ENCODE peak calls at places on chromosomes 3 and 15, in eight cellular contexts. L is endodermal cell, Y is RWPE2, F is AG04449, E is psoas muscle, W is esophagus muscularis mucosa, V is mammary epithelial cell, A is neural progenitor cell. B is an unnamed sample.

GRCh38 chr3:38573111-38573510 is 76.4 kb downstream of the SCN5A start:
- DNase-seq in L (no peak), Y (no peak), F (no peak), E (no peak), W (no peak), V (no peak), A (no peak), B (no peak)

GRCh38 chr15:88654430-88655102 is 15.8 kb downstream of the ISG20 start:
- DNase-seq in L (no peak), Y (peak; percentile 68), F (no peak), E (no peak), W (no peak), V (no peak), A (no peak), B (no peak)

GRCh38 chr3:63753995-63754394 is 65.1 kb upstream of the C3orf49 start:
- DNase-seq in L (no peak), Y (no peak), F (no peak), E (no peak), W (no peak), V (no peak), A (no peak), B (no peak)

GRCh38 chr3:42690766-42691680 is 5.7 kb downstream of the KLHL40 start:
- DNase-seq in L (no peak), Y (no peak), F (no peak), E (peak; percentile 43), W (no peak), V (no peak), A (no peak), B (peak; percentile 6)

GRCh38 chr3:44682182-44682896 is 30.1 kb upstream of the ZNF502 start:
- DNase-seq in L (no peak), Y (no peak), F (peak; percentile 31), E (no peak), W (no peak), V (peak; percentile 39), A (no peak), B (no peak)

GRCh38 chr3:39349080-39349479 is 19.6 kb downstream of the CCR8 start:
- DNase-seq in L (no peak), Y (no peak), F (no peak), E (no peak), W (no peak), V (no peak), A (no peak), B (no peak)

GRCh38 chr3:39065197-39065596 is 13.4 kb downstream of the WDR48 start:
- DNase-seq in L (peak; percentile 83), Y (no peak), F (no peak), E (no peak), W (no peak), V (peak; percentile 16), A (peak; percentile 69), B (no peak)

GRCh38 chr3:65406470-65406869 is 632.2 kb downstream of the MAGI1 start:
- DNase-seq in L (no peak), Y (no peak), F (no peak), E (no peak), W (no peak), V (no peak), A (no peak), B (no peak)

GRCh38 chr3:42680256-42680655 is 5.1 kb upstream of the KLHL40 start:
- DNase-seq in L (no peak), Y (no peak), F (no peak), E (no peak), W (no peak), V (peak; percentile 45), A (no peak), B (no peak)

GRCh38 chr3:60025071-60026055 is 975.5 kb upstream of the CFAP20DC start:
- DNase-seq in L (no peak), Y (no peak), F (peak; percentile 9), E (no peak), W (no peak), V (no peak), A (no peak), B (no peak)

GRCh38 chr15:34973512-34973911 is 4.0 kb upstream of the AQR start:
- DNase-seq in L (no peak), Y (no peak), F (no peak), E (no peak), W (no peak), V (no peak), A (no peak), B (no peak)

GRCh38 chr15:52738311-52738710 is 51.8 kb downstream of the ONECUT1 start:
- DNase-seq in L (no peak), Y (no peak), F (no peak), E (no peak), W (no peak), V (no peak), A (no peak), B (no peak)

GRCh38 chr15:71051539-71051938 is 63.7 kb upstream of the THSD4 start:
- DNase-seq in L (no peak), Y (no peak), F (peak; percentile 82), E (no peak), W (no peak), V (no peak), A (no peak), B (no peak)

GRCh38 chr3:12708584-12709192 is 44.8 kb upstream of the RAF1 start:
- DNase-seq in L (no peak), Y (peak; percentile 74), F (no peak), E (peak; percentile 73), W (no peak), V (peak; percentile 93), A (no peak), B (no peak)
- TF ChIP-seq CTCF in L (no peak), Y (peak; percentile 15), F (peak; percentile 36), E (peak; percentile 20), W (peak; percentile 9), V (peak; percentile 17), A (no peak), B (no peak)

GRCh38 chr3:148202386-148202785 is 495.3 kb upstream of the AGTR1 start:
- DNase-seq in L (peak; percentile 66), Y (no peak), F (no peak), E (no peak), W (no peak), V (no peak), A (peak; percentile 45), B (no peak)
- TF ChIP-seq CTCF in L (peak; percentile 84), Y (no peak), F (no peak), E (no peak), W (no peak), V (no peak), A (peak; percentile 66), B (peak; percentile 24)

DNA sequence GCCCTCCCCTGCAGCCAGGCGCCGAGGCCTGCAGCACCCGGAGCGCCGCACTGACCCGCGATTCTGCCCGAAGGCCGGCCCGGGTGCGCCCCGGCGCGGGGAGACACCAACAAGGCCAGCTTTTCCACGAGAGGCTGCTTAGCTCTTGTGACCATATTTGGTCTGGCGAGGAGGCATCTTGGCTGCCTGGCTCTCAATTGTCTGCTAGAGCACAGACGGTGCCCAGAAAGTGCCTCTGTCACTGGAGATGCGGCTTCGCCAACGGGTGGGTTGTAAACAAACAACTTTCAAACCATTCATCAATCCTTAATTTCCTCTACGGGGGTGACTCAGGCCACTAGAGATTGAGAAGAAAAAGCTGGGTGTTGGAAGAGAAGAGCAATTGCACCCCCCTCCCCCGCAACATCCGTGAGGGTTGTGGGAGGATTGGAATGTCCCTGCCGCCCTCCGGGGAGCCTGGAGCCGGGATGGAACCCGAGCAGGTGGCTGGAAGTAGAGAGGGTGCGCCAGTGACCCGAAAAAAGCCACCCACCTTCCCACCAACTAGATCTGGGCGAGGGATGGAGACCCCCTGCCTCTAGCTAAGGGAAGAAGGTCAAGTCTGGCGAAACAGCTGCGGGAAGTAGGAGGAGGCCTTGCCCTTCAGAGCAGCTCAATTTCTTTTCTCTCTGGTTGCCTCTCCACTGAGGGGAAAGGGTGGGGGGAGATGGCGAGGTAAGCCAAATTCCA is 783 bp upstream of the WWTR1 start:
- DNase-seq in L (peak; percentile 85), Y (peak; percentile 71), F (peak; percentile 46), E (peak; percentile 83), W (peak; percentile 94), V (peak; percentile 80), A (peak; percentile 74), B (no peak)
- TF ChIP-seq CTCF in L (peak; percentile 18), Y (peak; percentile 36), F (peak; percentile 22), E (peak; percentile 24), W (peak; percentile 34), V (no peak), A (no peak), B (peak; percentile 8)

GRCh38 chr15:74787251-74788041 is 5.6 kb downstream of the CSK start:
- DNase-seq in L (peak; percentile 93), Y (peak; percentile 77), F (no peak), E (peak; percentile 76), W (no peak), V (peak; percentile 55), A (peak; percentile 80), B (no peak)
- TF ChIP-seq CTCF in L (peak; percentile 83), Y (peak; percentile 68), F (peak; percentile 81), E (peak; percentile 15), W (peak; percentile 31), V (peak; percentile 10), A (peak; percentile 67), B (peak; percentile 0)

DNA sequence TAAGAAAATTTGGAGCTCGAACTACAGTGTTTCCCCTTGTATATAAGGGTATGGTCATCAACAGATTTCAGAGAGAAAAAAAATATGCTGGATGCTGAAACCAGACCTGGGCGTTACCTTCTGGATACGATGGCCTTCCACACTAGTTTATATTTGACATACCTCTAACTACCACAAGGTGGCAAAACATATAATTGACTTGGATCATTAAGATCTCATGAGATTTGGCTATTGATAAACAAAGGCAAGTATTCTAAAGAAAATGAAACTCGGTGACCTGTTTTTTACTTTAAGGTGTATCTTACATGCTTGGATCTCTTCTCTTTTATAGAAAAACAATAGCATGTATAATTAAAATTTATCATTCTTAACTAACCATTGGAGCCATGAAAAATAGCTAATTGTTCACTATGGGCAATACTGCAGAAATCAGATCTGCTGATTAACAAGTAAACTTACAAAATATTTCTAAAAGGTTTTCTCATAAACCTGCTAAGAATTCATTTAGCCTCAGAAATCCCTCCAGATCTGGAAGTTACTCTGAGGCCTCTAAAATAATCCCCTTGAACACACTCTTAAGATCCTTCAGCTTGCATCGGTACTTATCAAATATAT is 300.6 kb upstream of the KCNH8 start:
- DNase-seq in L (no peak), Y (no peak), F (no peak), E (no peak), W (no peak), V (no peak), A (peak; percentile 28), B (no peak)
- TF ChIP-seq CTCF in L (peak; percentile 80), Y (peak; percentile 61), F (no peak), E (no peak), W (peak; percentile 14), V (peak; percentile 39), A (peak; percentile 62), B (peak; percentile 46)

B was measured in D721Med.